ENCODE peak calls at places on chromosomes 3 and 15, in seven cellular contexts. L is adrenal gland, F is neural progenitor cell, C is brain microvascular endothelial cell, K is neural crest cell, I is GM10248, N is esophagus muscularis mucosa. B is an unnamed sample.

GRCh38 chr3:144429719-144430121 is 458.1 kb downstream of the DIPK2A start:
- DNase-seq in L (no peak), F (no peak), C (no peak), K (no peak), I (peak; percentile 18), N (no peak), B (no peak)

GRCh38 chr15:73394782-73395181 is 26.0 kb upstream of the HCN4 start:
- DNase-seq in L (no peak), F (no peak), C (no peak), K (no peak), I (no peak), N (no peak), B (no peak)

GRCh38 chr3:64495413-64495812 is 192.4 kb downstream of the ADAMTS9 start:
- DNase-seq in L (no peak), F (no peak), C (no peak), K (no peak), I (no peak), N (no peak), B (no peak)

GRCh38 chr3:33377931-33378330 is 62.3 kb downstream of the UBP1 start:
- DNase-seq in L (peak; percentile 19), F (no peak), C (peak; percentile 59), K (no peak), I (no peak), N (no peak), B (peak; percentile 35)

GRCh38 chr15:91853968-91854943 is 748 bp downstream of the SLCO3A1 start:
- DNase-seq in L (peak; percentile 50), F (peak; percentile 79), C (no peak), K (peak; percentile 35), I (no peak), N (peak; percentile 91), B (peak; percentile 29)

GRCh38 chr3:61181874-61182273 is 69.4 kb downstream of the FHIT start:
- DNase-seq in L (peak; percentile 37), F (no peak), C (peak; percentile 78), K (no peak), I (peak; percentile 67), N (no peak), B (peak; percentile 91)

GRCh38 chr3:138509586-138509985 is 75.2 kb downstream of the ESYT3 start:
- DNase-seq in L (no peak), F (no peak), C (no peak), K (no peak), I (no peak), N (no peak), B (no peak)

GRCh38 chr15:48703544-48703943 is 58.0 kb upstream of the FBN1 start:
- DNase-seq in L (no peak), F (no peak), C (peak; percentile 59), K (no peak), I (no peak), N (no peak), B (no peak)

GRCh38 chr15:88810449-88810848 is 7.2 kb downstream of the ACAN start:
- DNase-seq in L (no peak), F (no peak), C (peak; percentile 19), K (no peak), I (no peak), N (no peak), B (peak; percentile 16)

GRCh38 chr3:119221779-119222320 is 18.8 kb downstream of the B4GALT4 start:
- DNase-seq in L (no peak), F (no peak), C (no peak), K (no peak), I (no peak), N (no peak), B (no peak)

GRCh38 chr15:23869391-23869790 is 182.3 kb upstream of the NDN start:
- DNase-seq in L (peak; percentile 45), F (peak; percentile 86), C (no peak), K (peak; percentile 57), I (no peak), N (no peak), B (no peak)

GRCh38 chr15:81666828-81667227 is 292.8 kb upstream of the TMC3 start:
- DNase-seq in L (no peak), F (no peak), C (no peak), K (no peak), I (no peak), N (no peak), B (no peak)

GRCh38 chr3:157160652-157161480 is 919 bp upstream of the CCNL1 start:
- DNase-seq in L (peak; percentile 91), F (peak; percentile 64), C (peak; percentile 89), K (no peak), I (peak; percentile 46), N (peak; percentile 97), B (peak; percentile 98)

GRCh38 chr3:104855702-104856101 is 511.0 kb upstream of the ALCAM start:
- DNase-seq in L (no peak), F (no peak), C (no peak), K (no peak), I (no peak), N (no peak), B (no peak)

GRCh38 chr3:187318819-187319616 is 27.5 kb upstream of the MASP1 start:
- DNase-seq in L (peak; percentile 35), F (peak; percentile 84), C (peak; percentile 54), K (peak; percentile 43), I (peak; percentile 42), N (no peak), B (peak; percentile 68)

GRCh38 chr3:102511168-102511567 is 76.4 kb downstream of the ZPLD1 start:
- DNase-seq in L (no peak), F (no peak), C (no peak), K (no peak), I (no peak), N (no peak), B (no peak)

GRCh38 chr3:17782751-17783150 is 40.3 kb upstream of the TBC1D5 start:
- DNase-seq in L (no peak), F (no peak), C (no peak), K (no peak), I (no peak), N (no peak), B (no peak)

GRCh38 chr15:95498956-95499355 is 831.5 kb upstream of the NR2F2 start:
- DNase-seq in L (no peak), F (no peak), C (no peak), K (no peak), I (no peak), N (no peak), B (no peak)

GRCh38 chr15:70315431-70315830 is 217.7 kb upstream of the TLE3 start:
- DNase-seq in L (no peak), F (no peak), C (no peak), K (no peak), I (no peak), N (no peak), B (no peak)

GRCh38 chr3:154071154-154071553 is 50.0 kb upstream of the ARHGEF26 start:
- DNase-seq in L (no peak), F (no peak), C (no peak), K (no peak), I (no peak), N (no peak), B (peak; percentile 27)

GRCh38 chr15:63772531-63772930 is 61.2 kb downstream of the HERC1 start:
- DNase-seq in L (no peak), F (no peak), C (no peak), K (no peak), I (no peak), N (no peak), B (no peak)

GRCh38 chr3:78580691-78581090 is 1187.1 kb downstream of the ROBO1 start:
- DNase-seq in L (no peak), F (no peak), C (peak; percentile 35), K (no peak), I (no peak), N (no peak), B (no peak)

GRCh38 chr3:120093119-120093922 is 926 bp downstream of the GSK3B start:
- DNase-seq in L (peak; percentile 35), F (peak; percentile 44), C (no peak), K (no peak), I (no peak), N (no peak), B (peak; percentile 91)

GRCh38 chr15:28978011-28978378 is 92.2 kb downstream of the APBA2 start:
- DNase-seq in L (no peak), F (no peak), C (no peak), K (no peak), I (no peak), N (peak; percentile 79), B (no peak)

GRCh38 chr3:129602730-129603560 is 3.5 kb downstream of the PLXND1 start:
- DNase-seq in L (peak; percentile 87), F (peak; percentile 60), C (peak; percentile 93), K (no peak), I (no peak), N (no peak), B (peak; percentile 82)

GRCh38 chr3:66372681-66373350 is 128.0 kb downstream of the LRIG1 start:
- DNase-seq in L (peak; percentile 37), F (peak; percentile 59), C (no peak), K (no peak), I (no peak), N (peak; percentile 88), B (no peak)

DNA sequence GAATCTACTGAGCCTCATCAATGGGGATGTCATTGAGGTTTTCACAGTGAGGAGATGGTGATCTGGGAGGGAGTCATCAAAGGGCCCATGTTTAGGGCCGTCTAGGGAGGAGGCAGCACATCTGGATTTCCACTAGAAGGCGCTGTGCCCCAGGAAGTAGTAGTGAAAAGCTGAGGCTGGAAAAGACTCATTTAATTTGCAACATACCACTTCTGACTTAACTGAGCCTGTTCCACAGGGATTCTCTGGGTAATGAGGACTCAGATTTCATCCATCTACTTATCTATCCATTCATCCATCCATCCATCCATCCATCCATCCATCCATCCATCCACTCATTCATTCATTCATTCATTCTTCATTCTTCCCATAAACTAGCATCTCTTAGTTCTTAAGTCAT is 17.4 kb upstream of the SHF start:
- DNase-seq in L (peak; percentile 61), F (peak; percentile 86), C (peak; percentile 57), K (peak; percentile 71), I (peak; percentile 69), N (no peak), B (peak; percentile 80)
- TF ChIP-seq CTCF in L (peak; percentile 56), F (peak; percentile 92), C (peak; percentile 96), K (peak; percentile 91), I (peak; percentile 86), N (peak; percentile 75), B (peak; percentile 75)

GRCh38 chr15:53197426-53197839 is 407.3 kb upstream of the ONECUT1 start:
- DNase-seq in L (peak; percentile 54), F (peak; percentile 92), C (peak; percentile 7), K (peak; percentile 76), I (peak; percentile 65), N (no peak), B (peak; percentile 41)
- TF ChIP-seq CTCF in L (peak; percentile 69), F (peak; percentile 96), C (peak; percentile 93), K (peak; percentile 97), I (peak; percentile 86), N (peak; percentile 75), B (peak; percentile 71)

GRCh38 chr3:150349314-150350097 is 58.6 kb upstream of the TSC22D2 start:
- DNase-seq in L (no peak), F (peak; percentile 63), C (no peak), K (no peak), I (no peak), N (no peak), B (no peak)
- TF ChIP-seq CTCF in L (no peak), F (no peak), C (peak; percentile 13), K (no peak), I (no peak), N (no peak), B (no peak)

DNA sequence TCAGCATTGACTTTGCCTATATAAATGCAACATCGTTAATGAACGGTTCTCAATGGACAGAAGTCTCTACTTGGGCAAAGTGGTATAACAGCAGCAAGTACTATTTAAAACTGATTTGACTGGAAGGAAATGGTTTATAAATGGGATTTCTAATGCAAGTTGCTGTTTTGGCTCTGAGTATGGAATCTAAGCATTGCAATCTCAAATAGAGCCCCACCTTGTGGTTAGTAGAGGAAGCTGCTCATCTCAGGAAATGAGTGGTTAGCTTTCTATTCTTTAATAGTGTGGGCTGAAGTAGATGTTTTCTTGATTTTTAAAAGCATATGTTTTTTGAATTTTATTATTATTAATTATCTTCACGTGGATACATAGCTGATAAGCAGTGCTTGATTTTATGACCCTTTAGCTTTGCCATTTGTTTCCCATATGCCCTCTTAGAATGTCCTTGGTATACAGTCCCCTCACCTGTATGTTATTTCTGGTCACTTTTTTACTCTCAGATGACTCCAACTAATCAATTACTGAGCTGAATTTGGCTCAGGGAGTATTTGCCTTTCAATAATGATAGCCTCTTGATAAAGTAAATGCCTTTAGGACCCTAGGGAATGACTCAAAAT is 67.1 kb downstream of the OXSM start:
- DNase-seq in L (no peak), F (peak; percentile 46), C (peak; percentile 33), K (no peak), I (peak; percentile 65), N (no peak), B (peak; percentile 49)
- TF ChIP-seq CTCF in L (peak; percentile 52), F (peak; percentile 76), C (peak; percentile 78), K (peak; percentile 76), I (peak; percentile 69), N (peak; percentile 63), B (peak; percentile 59)